ENCODE peak calls at places on chromosomes 1 and 21, in four cellular contexts. E, J, H and Z are unnamed samples.

GRCh38 chr1:3911981-3912808 is 12.1 kb upstream of the C1orf174 start:
- DNase-seq in E (no peak), J (no peak), H (no peak), Z (no peak)

GRCh38 chr21:32114434-32115063 is 164.3 kb downstream of the MIS18A start:
- DNase-seq in E (no peak), J (no peak), H (no peak), Z (no peak)

GRCh38 chr1:201946224-201946908 is at the start of gene LMOD1:
- DNase-seq in E (peak), J (peak), H (peak), Z (peak)

GRCh38 chr1:200917291-200917817 is 22.7 kb downstream of the INAVA start:
- DNase-seq in E (no peak), J (peak), H (no peak), Z (no peak)

GRCh38 chr1:98386675-98387440 is 274.7 kb upstream of the SNX7 start:
- DNase-seq in E (no peak), J (no peak), H (no peak), Z (no peak)

GRCh38 chr1:80498673-80499072 is 1302.1 kb upstream of the ADGRL2 start:
- DNase-seq in E (no peak), J (no peak), H (no peak), Z (no peak)

GRCh38 chr1:226002667-226003501 is 3.7 kb upstream of the SDE2 start:
- DNase-seq in E (peak), J (no peak), H (peak), Z (peak)

GRCh38 chr1:2231667-2232254 is 3.6 kb downstream of the SKI start:
- DNase-seq in E (peak), J (peak), H (peak), Z (peak)

GRCh38 chr1:71157715-71158114 is 76.9 kb upstream of the ZRANB2 start:
- DNase-seq in E (no peak), J (no peak), H (no peak), Z (no peak)

GRCh38 chr1:20871419-20871818 is 84.3 kb upstream of the HP1BP3 start:
- DNase-seq in E (no peak), J (no peak), H (no peak), Z (no peak)

GRCh38 chr1:99240621-99241020 is 23.7 kb upstream of the PLPPR4 start:
- DNase-seq in E (no peak), J (no peak), H (no peak), Z (no peak)

GRCh38 chr1:68600049-68600661 is 103.3 kb upstream of the DEPDC1 start:
- DNase-seq in E (peak), J (peak), H (peak), Z (peak)

GRCh38 chr1:12475947-12476346 is 142.1 kb downstream of the DHRS3 start:
- DNase-seq in E (no peak), J (peak), H (no peak), Z (no peak)

GRCh38 chr1:35210306-35211112 is 17.6 kb upstream of the SFPQ start:
- DNase-seq in E (peak), J (no peak), H (no peak), Z (no peak)
- TF ChIP-seq ELF4 in E (no peak), J (no peak), H (no peak), Z (no peak)

GRCh38 chr1:241990040-241990439 is 8.9 kb downstream of the MAP1LC3C start:
- DNase-seq in E (peak), J (no peak), H (peak), Z (peak)
- TF ChIP-seq ELF4 in E (no peak), J (no peak), H (no peak), Z (no peak)

GRCh38 chr1:199856381-199856780 is 171.1 kb upstream of the NR5A2 start:
- DNase-seq in E (no peak), J (no peak), H (no peak), Z (no peak)
- TF ChIP-seq ELF4 in E (no peak), J (no peak), H (no peak), Z (no peak)

GRCh38 chr1:230937370-230937769 is 41.3 kb downstream of the TTC13 start:
- DNase-seq in E (no peak), J (no peak), H (no peak), Z (no peak)
- TF ChIP-seq ELF4 in E (no peak), J (no peak), H (no peak), Z (no peak)

DNA sequence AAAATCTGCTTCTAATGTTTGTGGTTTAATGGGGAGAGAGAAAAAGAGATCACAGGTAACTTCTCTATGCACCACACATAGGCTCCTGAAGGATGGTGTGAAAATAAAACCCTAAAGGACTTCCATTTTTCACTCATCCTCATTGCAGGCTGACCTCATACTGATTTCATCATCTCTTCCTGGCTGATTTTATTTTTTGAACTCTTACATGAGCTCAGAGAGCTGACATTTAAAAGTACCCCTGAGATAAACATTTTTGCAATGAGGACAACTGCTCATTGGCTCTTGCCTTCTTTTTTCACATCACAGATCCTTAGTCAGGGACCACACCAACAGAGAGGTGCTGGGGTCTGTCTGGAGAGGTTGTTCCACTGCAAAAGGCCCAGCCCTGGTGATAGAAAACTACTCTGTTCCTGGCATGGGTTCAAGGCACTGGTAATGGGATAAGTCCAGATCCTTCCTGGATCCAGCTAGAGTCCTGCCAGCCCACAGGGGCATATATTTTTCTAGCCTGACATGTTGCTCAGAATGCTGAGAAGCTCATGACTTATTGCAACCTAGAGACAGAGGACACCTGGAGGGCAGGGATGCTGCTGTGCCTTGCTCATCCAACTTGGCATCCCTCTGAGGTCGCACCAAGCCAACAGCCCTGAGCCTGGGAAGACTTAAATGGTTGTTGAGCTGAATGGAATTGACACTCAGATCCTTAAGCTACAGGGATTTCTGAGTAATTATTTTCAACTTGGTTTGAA is 360.0 kb downstream of the HHAT start:
- DNase-seq in E (no peak), J (no peak), H (no peak), Z (no peak)
- TF ChIP-seq ELF4 in E (no peak), J (no peak), H (no peak), Z (no peak)

GRCh38 chr1:59401581-59401980 is 104.7 kb downstream of the FGGY start:
- DNase-seq in E (no peak), J (no peak), H (no peak), Z (no peak)
- TF ChIP-seq ELF4 in E (no peak), J (no peak), H (no peak), Z (no peak)

DNA sequence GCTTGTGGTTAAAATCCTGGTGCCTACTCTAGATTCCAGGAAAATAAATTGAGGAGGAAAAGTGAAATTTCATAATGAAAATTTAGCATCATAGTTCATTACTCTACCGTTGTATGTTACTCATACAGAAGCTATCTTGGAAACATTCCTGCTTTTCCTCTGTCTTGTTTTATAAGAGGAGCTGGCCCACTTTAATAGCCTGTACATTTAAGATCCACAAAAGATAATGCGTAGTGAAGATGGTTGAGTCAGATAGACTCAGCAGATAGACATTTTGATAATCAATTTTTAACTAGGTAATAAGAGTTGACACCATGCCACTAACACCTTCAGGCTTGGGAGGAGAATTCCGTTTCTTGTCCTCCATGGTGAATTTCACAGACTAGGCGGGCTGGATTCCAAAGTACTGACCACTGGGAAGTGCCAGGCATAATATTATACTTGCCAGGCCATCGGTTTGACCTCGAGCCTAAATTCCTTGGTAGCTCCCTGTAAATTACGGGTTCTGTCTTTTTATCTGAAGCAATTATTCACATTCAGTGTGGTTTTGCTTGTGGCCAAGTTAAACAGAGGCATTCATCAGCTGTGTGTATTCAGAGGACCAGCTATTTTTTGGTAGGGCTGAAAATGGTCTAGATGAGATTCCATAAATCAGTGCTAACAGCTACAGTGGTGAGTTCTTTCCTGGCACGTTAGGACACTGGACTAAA is 111.9 kb upstream of the KAZN start:
- DNase-seq in E (no peak), J (no peak), H (no peak), Z (no peak)
- TF ChIP-seq ELF4 in E (no peak), J (no peak), H (no peak), Z (no peak)

DNA sequence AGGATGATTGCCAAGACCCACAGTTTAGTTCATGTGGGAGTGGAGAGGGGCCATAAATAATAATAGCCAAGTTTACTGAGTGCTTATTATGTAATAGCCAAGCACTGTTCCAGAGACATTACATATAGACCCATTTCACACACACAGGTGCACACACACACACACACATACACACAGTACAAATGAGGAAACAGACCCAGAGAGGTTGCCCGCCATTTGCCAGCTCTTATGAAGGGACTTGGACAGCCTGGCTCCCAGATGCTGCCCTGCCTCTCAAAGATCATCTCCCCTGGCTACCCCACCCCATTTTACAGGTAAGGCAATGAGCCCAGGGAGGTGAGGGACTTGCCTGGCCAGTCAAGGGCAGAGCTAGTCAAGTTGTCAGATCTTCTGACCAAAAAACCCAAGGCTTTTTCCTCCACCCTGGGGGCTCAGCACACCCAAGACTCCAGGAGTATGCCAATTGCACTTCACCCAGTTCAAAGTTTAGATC is 18.1 kb upstream of the BCAR3 start:
- DNase-seq in E (no peak), J (no peak), H (no peak), Z (no peak)
- TF ChIP-seq ELF4 in E (no peak), J (no peak), H (no peak), Z (no peak)

DNA sequence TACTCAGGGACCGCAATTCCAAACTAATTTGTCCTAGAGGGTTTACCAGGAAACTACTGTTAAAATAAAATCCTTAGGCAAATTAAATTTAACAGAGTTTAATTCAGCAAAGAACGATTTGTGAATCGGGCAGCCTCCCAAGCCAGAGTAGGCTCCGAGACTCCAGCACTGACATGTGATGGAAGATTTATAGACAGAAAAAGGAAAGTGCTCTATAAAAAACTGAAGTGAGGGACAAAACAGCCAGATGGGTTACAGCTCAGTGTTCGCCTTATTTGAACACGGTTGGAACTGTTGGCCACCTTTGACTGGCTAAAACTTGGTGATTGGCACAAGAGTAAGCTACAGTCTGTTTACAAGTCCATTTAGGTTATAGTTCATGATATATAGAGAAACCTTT is 35.2 kb upstream of the RCSD1 start:
- DNase-seq in E (no peak), J (no peak), H (no peak), Z (no peak)
- TF ChIP-seq ELF4 in E (no peak), J (no peak), H (no peak), Z (no peak)